ENCODE peak calls at places on chromosomes 4 and X, in six cellular contexts. One of them, this sample, is unnamed.

GRCh38 chr4:75005727-75006126 is 72.8 kb downstream of the PARM1 start:
- DNase-seq in lung: no peak
- DNase-seq in A673: no peak
- DNase-seq in brain microvascular endothelial cell: no peak
- DNase-seq in H9: no peak
- DNase-seq in ovary: no peak
- DNase-seq in this sample: no peak

GRCh38 chr4:23736466-23736865 is 153.4 kb downstream of the PPARGC1A start:
- DNase-seq in lung: no peak
- DNase-seq in A673: no peak
- DNase-seq in brain microvascular endothelial cell: no peak
- DNase-seq in H9: no peak
- DNase-seq in ovary: no peak
- DNase-seq in this sample: no peak

GRCh38 chr4:150515135-150515534 is 66.8 kb upstream of the MAB21L2 start:
- DNase-seq in lung: no peak
- DNase-seq in A673: no peak
- DNase-seq in brain microvascular endothelial cell: no peak
- DNase-seq in H9: no peak
- DNase-seq in ovary: no peak
- DNase-seq in this sample: no peak

GRCh38 chr4:185958094-185958493 is 110.9 kb upstream of the TLR3 start:
- DNase-seq in lung: no peak
- DNase-seq in A673: no peak
- DNase-seq in brain microvascular endothelial cell: no peak
- DNase-seq in H9: no peak
- DNase-seq in ovary: no peak
- DNase-seq in this sample: no peak

GRCh38 chrX:47218920-47219815 is 687 bp downstream of the CDK16 start:
- DNase-seq in lung: peak; percentile 46
- DNase-seq in A673: peak; percentile 40
- DNase-seq in brain microvascular endothelial cell: no peak
- DNase-seq in H9: peak; percentile 55
- DNase-seq in ovary: peak; percentile 80
- DNase-seq in this sample: peak; percentile 30

GRCh38 chrX:42944381-42944998 is 166.5 kb upstream of the PPP1R2C start:
- DNase-seq in lung: no peak
- DNase-seq in A673: no peak
- DNase-seq in brain microvascular endothelial cell: no peak
- DNase-seq in H9: no peak
- DNase-seq in ovary: no peak
- DNase-seq in this sample: no peak

GRCh38 chr4:177339794-177340374 is 30.2 kb downstream of the NEIL3 start:
- DNase-seq in lung: no peak
- DNase-seq in A673: peak; percentile 41
- DNase-seq in brain microvascular endothelial cell: no peak
- DNase-seq in H9: no peak
- DNase-seq in ovary: no peak
- DNase-seq in this sample: no peak

GRCh38 chr4:26877946-26878345 is 17.3 kb downstream of the STIM2 start:
- DNase-seq in lung: no peak
- DNase-seq in A673: no peak
- DNase-seq in brain microvascular endothelial cell: no peak
- DNase-seq in H9: no peak
- DNase-seq in ovary: no peak
- DNase-seq in this sample: no peak

GRCh38 chr4:8477095-8477635 is 36.6 kb downstream of the TRMT44 start:
- DNase-seq in lung: no peak
- DNase-seq in A673: no peak
- DNase-seq in brain microvascular endothelial cell: no peak
- DNase-seq in H9: no peak
- DNase-seq in ovary: no peak
- DNase-seq in this sample: no peak

GRCh38 chr4:94669672-94670664 is 87.8 kb upstream of the BMPR1B start:
- DNase-seq in lung: no peak
- DNase-seq in A673: no peak
- DNase-seq in brain microvascular endothelial cell: no peak
- DNase-seq in H9: no peak
- DNase-seq in ovary: no peak
- DNase-seq in this sample: no peak

GRCh38 chr4:124105212-124105611 is 607.3 kb downstream of the ANKRD50 start:
- DNase-seq in lung: no peak
- DNase-seq in A673: no peak
- DNase-seq in brain microvascular endothelial cell: peak; percentile 49
- DNase-seq in H9: no peak
- DNase-seq in ovary: no peak
- DNase-seq in this sample: no peak

GRCh38 chr4:119750048-119750447 is 121.4 kb upstream of the PDE5A start:
- DNase-seq in lung: no peak
- DNase-seq in A673: no peak
- DNase-seq in brain microvascular endothelial cell: no peak
- DNase-seq in H9: no peak
- DNase-seq in ovary: no peak
- DNase-seq in this sample: no peak

GRCh38 chrX:23784487-23785301 is 1.7 kb downstream of the SAT1 start:
- DNase-seq in lung: no peak
- DNase-seq in A673: no peak
- DNase-seq in brain microvascular endothelial cell: peak; percentile 20
- DNase-seq in H9: no peak
- DNase-seq in ovary: no peak
- DNase-seq in this sample: no peak

GRCh38 chr4:6332042-6332668 is 62.5 kb downstream of the WFS1 start:
- DNase-seq in lung: no peak
- DNase-seq in A673: no peak
- DNase-seq in brain microvascular endothelial cell: peak; percentile 12
- DNase-seq in H9: peak; percentile 75
- DNase-seq in ovary: no peak
- DNase-seq in this sample: peak; percentile 45

GRCh38 chrX:51461053-51462050 is 35.0 kb downstream of the NUDT11 start:
- DNase-seq in lung: no peak
- DNase-seq in A673: peak; percentile 71
- DNase-seq in brain microvascular endothelial cell: peak; percentile 48
- DNase-seq in H9: peak; percentile 39
- DNase-seq in ovary: no peak
- DNase-seq in this sample: peak; percentile 2

GRCh38 chrX:134460005-134460860 is at the start of gene HPRT1:
- DNase-seq in lung: peak; percentile 78
- DNase-seq in A673: peak; percentile 83
- DNase-seq in brain microvascular endothelial cell: peak; percentile 63
- DNase-seq in H9: peak; percentile 85
- DNase-seq in ovary: peak; percentile 86
- DNase-seq in this sample: peak; percentile 87

GRCh38 chr4:1839306-1839705 is 16.6 kb downstream of the LETM1 start:
- DNase-seq in lung: no peak
- DNase-seq in A673: no peak
- DNase-seq in brain microvascular endothelial cell: no peak
- DNase-seq in H9: no peak
- DNase-seq in ovary: no peak
- DNase-seq in this sample: no peak

GRCh38 chrX:103464071-103464773 is 55.1 kb downstream of the RAB40A start:
- DNase-seq in lung: no peak
- DNase-seq in A673: peak; percentile 52
- DNase-seq in brain microvascular endothelial cell: peak; percentile 25
- DNase-seq in H9: peak; percentile 57
- DNase-seq in ovary: no peak
- DNase-seq in this sample: peak; percentile 41

GRCh38 chr4:126899382-126899801 is 733.4 kb upstream of the INTU start:
- DNase-seq in lung: no peak
- DNase-seq in A673: no peak
- DNase-seq in brain microvascular endothelial cell: peak; percentile 81
- DNase-seq in H9: no peak
- DNase-seq in ovary: no peak
- DNase-seq in this sample: no peak

GRCh38 chr4:109434007-109434792 is 585 bp downstream of the SEC24B start:
- DNase-seq in lung: peak; percentile 42
- DNase-seq in A673: peak; percentile 21
- DNase-seq in brain microvascular endothelial cell: no peak
- DNase-seq in H9: peak; percentile 44
- DNase-seq in ovary: peak; percentile 75
- DNase-seq in this sample: peak; percentile 41

DNA sequence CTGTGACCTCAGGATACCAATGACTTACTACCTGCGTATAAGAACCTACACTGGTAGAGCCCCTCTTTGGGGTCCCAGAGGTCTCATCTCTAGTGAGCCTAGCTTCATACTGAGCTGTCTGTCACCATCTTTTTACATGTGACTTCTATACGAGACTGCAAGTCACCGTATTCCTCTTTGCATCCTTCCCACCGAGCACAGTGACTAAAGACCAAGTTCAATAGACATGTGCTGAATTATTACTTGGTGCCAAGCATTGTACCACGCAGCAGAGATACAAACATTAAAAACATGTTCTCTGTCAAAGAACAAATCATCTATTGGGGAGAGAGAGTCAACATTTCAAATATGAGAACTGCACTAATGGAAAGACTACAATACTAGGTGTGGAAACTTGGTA is 16.4 kb downstream of the ARAP2 start:
- DNase-seq in lung: no peak
- DNase-seq in A673: no peak
- DNase-seq in brain microvascular endothelial cell: no peak
- DNase-seq in H9: no peak
- DNase-seq in ovary: no peak
- DNase-seq in this sample: no peak
- H3K27ac ChIP-seq in lung: no peak overlapping the region
- H3K27ac ChIP-seq in A673: no peak overlapping the region
- H3K27ac ChIP-seq in brain microvascular endothelial cell: no peak overlapping the region
- H3K27ac ChIP-seq in H9: no peak overlapping the region
- H3K27ac ChIP-seq in ovary: no peak overlapping the region
- H3K27ac ChIP-seq in this sample: no peak overlapping the region

GRCh38 chrX:136170109-136170800 is 22.9 kb downstream of the FHL1 start:
- DNase-seq in lung: no peak
- DNase-seq in A673: no peak
- DNase-seq in brain microvascular endothelial cell: no peak
- DNase-seq in H9: no peak
- DNase-seq in ovary: no peak
- DNase-seq in this sample: no peak
- TF ChIP-seq CTCF in lung: no peak
- TF ChIP-seq CTCF in A673: peak; percentile 18
- TF ChIP-seq CTCF in brain microvascular endothelial cell: peak; percentile 55
- TF ChIP-seq CTCF in H9: no peak
- TF ChIP-seq CTCF in ovary: peak; percentile 13
- TF ChIP-seq CTCF in this sample: peak; percentile 10

DNA sequence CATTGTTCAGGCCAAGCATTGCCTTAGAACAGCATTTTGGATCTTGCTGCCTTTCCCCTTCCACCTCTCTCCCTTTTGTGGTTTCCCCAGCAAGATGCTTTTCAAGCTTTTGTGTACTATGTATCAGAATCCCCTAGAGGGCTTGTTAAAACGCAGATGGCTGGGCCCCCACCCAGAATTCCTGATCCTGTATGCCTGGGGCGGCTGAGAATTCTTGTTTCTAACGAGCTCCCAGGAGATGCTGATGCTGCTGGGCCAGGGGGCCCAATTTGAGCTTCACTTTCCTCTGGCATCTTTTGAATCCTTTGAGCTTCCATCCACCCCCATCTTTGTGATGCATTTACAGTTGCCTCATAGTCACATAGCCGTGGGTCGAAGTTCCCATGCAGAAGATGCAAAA is 18.4 kb downstream of the HCCS start:
- DNase-seq in lung: no peak
- DNase-seq in A673: no peak
- DNase-seq in brain microvascular endothelial cell: no peak
- DNase-seq in H9: no peak
- DNase-seq in ovary: no peak
- DNase-seq in this sample: no peak
- H3K27ac ChIP-seq in lung: no peak overlapping the region
- H3K27ac ChIP-seq in A673: no peak overlapping the region
- H3K27ac ChIP-seq in brain microvascular endothelial cell: no peak overlapping the region
- H3K27ac ChIP-seq in H9: no peak overlapping the region
- H3K27ac ChIP-seq in ovary: no peak overlapping the region
- H3K27ac ChIP-seq in this sample: no peak overlapping the region

GRCh38 chrX:38332505-38332904 is 5.2 kb upstream of the RPGR start:
- DNase-seq in lung: no peak
- DNase-seq in A673: no peak
- DNase-seq in brain microvascular endothelial cell: no peak
- DNase-seq in H9: no peak
- DNase-seq in ovary: no peak
- DNase-seq in this sample: no peak

GRCh38 chrX:38336538-38337240 is 9.4 kb upstream of the RPGR start:
- DNase-seq in lung: no peak
- DNase-seq in A673: no peak
- DNase-seq in brain microvascular endothelial cell: no peak
- DNase-seq in H9: no peak
- DNase-seq in ovary: no peak
- DNase-seq in this sample: no peak

GRCh38 chrX:38335382-38335781 is 8.1 kb upstream of the RPGR start:
- DNase-seq in lung: no peak
- DNase-seq in A673: peak; percentile 17
- DNase-seq in brain microvascular endothelial cell: no peak
- DNase-seq in H9: no peak
- DNase-seq in ovary: no peak
- DNase-seq in this sample: no peak
- TF ChIP-seq CTCF in lung: no peak
- TF ChIP-seq CTCF in A673: peak; percentile 45
- TF ChIP-seq CTCF in brain microvascular endothelial cell: peak; percentile 47
- TF ChIP-seq CTCF in H9: no peak
- TF ChIP-seq CTCF in ovary: no peak
- TF ChIP-seq CTCF in this sample: peak; percentile 3

DNA sequence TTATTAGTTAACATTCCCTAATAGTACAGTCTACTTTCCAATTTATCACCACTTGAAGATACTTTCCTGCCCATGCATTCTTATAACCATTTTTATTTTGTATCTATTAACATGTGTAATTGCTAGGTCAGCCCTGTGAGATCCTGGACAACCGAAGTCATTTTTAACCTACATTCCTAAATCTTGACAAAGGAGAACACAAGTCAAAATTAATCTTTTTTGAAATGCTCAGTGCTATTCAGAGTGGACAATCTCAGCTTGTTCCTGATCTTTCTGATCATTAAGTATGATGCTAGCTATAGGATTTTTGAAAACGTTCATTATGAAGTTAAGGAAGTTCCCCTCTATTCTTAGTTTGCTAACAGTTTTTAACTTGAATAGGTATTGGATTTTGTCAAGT is 37.5 kb downstream of the ANXA10 start:
- DNase-seq in lung: no peak
- DNase-seq in A673: no peak
- DNase-seq in brain microvascular endothelial cell: no peak
- DNase-seq in H9: no peak
- DNase-seq in ovary: no peak
- DNase-seq in this sample: no peak
- H3K27ac ChIP-seq in lung: no peak overlapping the region
- H3K27ac ChIP-seq in A673: no peak overlapping the region
- H3K27ac ChIP-seq in brain microvascular endothelial cell: no peak overlapping the region
- H3K27ac ChIP-seq in H9: no peak overlapping the region
- H3K27ac ChIP-seq in ovary: no peak overlapping the region
- H3K27ac ChIP-seq in this sample: no peak overlapping the region

This sample was measured in body of pancreas.